ENCODE peak calls at places on chromosomes 3 and 15, in ten cellular contexts. B, X, Z, D, L, Y, E, T, K and U are unnamed samples.
A peak's percentile ranks its signal among the peaks of the same experiment; 100 is the strongest.

GRCh38 chr3:110697961-110698360 is 373.7 kb upstream of the NECTIN3 start:
- DNase-seq in D (no peak), T (no peak), B (no peak), X (no peak), E (no peak), Y (no peak), L (no peak), Z (no peak), K (no peak), U (peak; percentile 22)

GRCh38 chr15:51935466-51936118 is 36.0 kb downstream of the LEO1 start:
- DNase-seq in D (no peak), K (no peak), L (no peak), X (no peak), B (no peak), E (no peak), T (no peak), Y (no peak), Z (no peak), U (no peak)

GRCh38 chr3:52366527-52366926 is 50.4 kb downstream of the DNAH1 start:
- DNase-seq in D (no peak), E (no peak), T (no peak), X (no peak), Y (no peak), K (no peak), L (no peak), B (no peak), Z (no peak), U (no peak)

GRCh38 chr15:85730001-85730820 is 64.5 kb downstream of the KLHL25 start:
- DNase-seq in B (peak; percentile 57), Y (no peak), E (peak; percentile 80), L (no peak), Z (peak; percentile 51), D (peak; percentile 70), X (no peak), T (no peak), K (no peak), U (peak; percentile 75)

GRCh38 chr3:154095832-154096421 is 25.3 kb upstream of the ARHGEF26 start:
- DNase-seq in K (no peak), T (no peak), B (no peak), Y (no peak), Z (peak; percentile 38), X (no peak), E (peak; percentile 55), L (no peak), D (no peak), U (peak; percentile 19)

GRCh38 chr3:133576169-133576568 is 2.7 kb downstream of the CDV3 start:
- DNase-seq in D (no peak), K (no peak), T (no peak), X (no peak), Z (peak; percentile 25), E (no peak), B (no peak), Y (no peak), L (no peak), U (no peak)

GRCh38 chr3:119716998-119717397 is 14.2 kb downstream of the CFAP91 start:
- DNase-seq in K (no peak), X (no peak), Y (peak; percentile 48), E (no peak), Z (no peak), B (peak; percentile 52), D (peak; percentile 83), L (peak; percentile 32), T (no peak), U (no peak)

GRCh38 chr3:162992741-162993140 is 1496.1 kb downstream of the OTOL1 start:
- DNase-seq in Y (no peak), B (no peak), T (no peak), K (no peak), X (no peak), D (no peak), E (no peak), L (no peak), Z (no peak), U (no peak)

GRCh38 chr15:42094512-42094963 is at the start of gene PLA2G4D:
- DNase-seq in B (no peak), X (no peak), E (peak; percentile 60), L (peak; percentile 27), T (no peak), Z (no peak), K (peak; percentile 56), Y (no peak), D (peak; percentile 43), U (no peak)

GRCh38 chr3:46711305-46711704 is 6.4 kb downstream of the PRSS50 start:
- DNase-seq in X (no peak), Y (no peak), Z (no peak), K (no peak), D (no peak), T (peak; percentile 9), L (no peak), E (no peak), B (no peak), U (no peak)

GRCh38 chr3:40899286-40899712 is 300.0 kb upstream of the CTNNB1 start:
- DNase-seq in Z (peak; percentile 61), L (no peak), T (no peak), K (no peak), X (no peak), Y (no peak), B (no peak), E (peak; percentile 92), D (no peak), U (no peak)

GRCh38 chr3:16254933-16255725 is 9.6 kb downstream of the DPH3 start:
- DNase-seq in T (no peak), B (no peak), E (no peak), Y (no peak), X (no peak), L (no peak), D (no peak), Z (no peak), K (no peak), U (no peak)

GRCh38 chr3:50147861-50148260 is 7.3 kb upstream of the SEMA3F start:
- DNase-seq in Z (no peak), X (no peak), L (no peak), D (no peak), Y (no peak), E (no peak), T (no peak), K (no peak), B (no peak), U (no peak)

GRCh38 chr3:31185004-31185357 is 290.5 kb upstream of the GADL1 start:
- DNase-seq in K (no peak), L (no peak), T (no peak), Y (no peak), D (no peak), B (no peak), Z (peak; percentile 56), E (no peak), X (no peak), U (no peak)

DNA sequence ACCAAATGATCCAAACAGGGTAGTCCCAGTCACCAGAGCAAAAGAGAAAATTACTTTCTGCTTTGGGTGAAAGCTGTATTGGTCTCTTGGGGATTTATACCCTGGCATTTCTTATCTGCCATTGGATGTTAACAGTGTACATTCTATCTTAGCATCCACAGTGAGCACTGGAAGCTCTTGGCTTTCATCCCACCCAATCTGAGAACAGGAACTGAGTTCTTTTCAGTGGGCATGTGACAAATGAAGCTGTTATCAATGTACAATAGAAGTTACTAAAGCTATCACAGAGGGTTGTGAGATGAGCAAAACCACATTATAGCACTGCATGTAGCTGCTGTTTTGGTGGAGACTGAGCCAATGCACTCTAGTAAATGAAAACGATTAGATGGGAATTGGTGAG is 300.7 kb downstream of the TUSC7 start:
- DNase-seq in L (no peak), B (no peak), K (no peak), X (no peak), Z (no peak), D (no peak), E (no peak), Y (no peak), T (no peak), U (peak; percentile 35)
- H3K4me1 ChIP-seq in L (no peaks in the 10 kb centered on the region), B (peaks cover 14% of the 10 kb centered on the region), K (no peaks in the 10 kb centered on the region), X (no peaks in the 10 kb centered on the region), Z (no peaks in the 10 kb centered on the region), D (no peaks in the 10 kb centered on the region), E (no peaks in the 10 kb centered on the region), Y (no peaks in the 10 kb centered on the region), T (no peaks in the 10 kb centered on the region), U (no peaks in the 10 kb centered on the region)

GRCh38 chr3:128011140-128011539 is 41.1 kb upstream of the SEC61A1 start:
- DNase-seq in X (no peak), T (no peak), E (peak; percentile 70), B (peak; percentile 87), Z (peak; percentile 29), L (peak; percentile 72), Y (no peak), K (peak; percentile 93), D (peak; percentile 55), U (peak; percentile 65)
- TF ChIP-seq CTCF in X (no peak), T (peak; percentile 41), E (peak; percentile 75), B (peak; percentile 86), Z (peak; percentile 51), L (no peak), Y (no peak), K (peak; percentile 77), D (no peak), U (peak; percentile 72)

DNA sequence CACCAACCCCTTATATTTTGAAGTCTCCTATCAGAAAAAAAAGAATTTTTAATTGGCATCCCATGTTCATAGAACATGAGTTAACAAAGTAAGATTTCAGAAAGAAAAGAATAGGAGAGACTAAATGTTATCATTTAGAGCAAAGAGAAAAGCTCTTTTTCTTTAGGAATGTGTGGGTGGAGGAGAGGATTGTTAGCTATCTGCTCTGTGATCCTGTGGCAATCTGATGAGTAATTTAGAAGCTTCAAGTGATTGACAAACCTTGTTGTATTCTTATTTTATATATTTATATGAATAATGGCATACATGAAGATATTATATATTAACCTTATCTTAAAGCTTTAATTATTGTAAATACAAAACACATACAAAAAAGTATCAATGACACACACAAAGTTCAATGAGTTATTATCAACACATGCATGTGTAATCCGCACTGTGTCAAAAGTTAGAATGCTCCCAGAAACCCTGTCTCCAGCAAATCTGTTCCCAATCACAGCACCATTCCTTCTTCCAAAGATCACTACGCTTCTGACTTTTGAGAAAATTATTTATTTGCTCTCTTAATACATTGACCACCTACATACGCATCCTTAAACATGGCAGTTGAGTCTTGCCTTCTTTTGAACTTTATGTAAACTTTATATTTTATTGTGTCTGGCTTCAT is 907.4 kb downstream of the MCTP2 start:
- DNase-seq in L (no peak), B (no peak), D (no peak), E (no peak), T (no peak), K (no peak), Z (no peak), Y (no peak), X (no peak), U (no peak)
- H3K9me3 ChIP-seq in L (no peaks in the 10 kb centered on the region), B (no peaks in the 10 kb centered on the region), D (no peaks in the 10 kb centered on the region), E (no peaks in the 10 kb centered on the region), T (no peaks in the 10 kb centered on the region), K (no peaks in the 10 kb centered on the region), Z (no peaks in the 10 kb centered on the region), Y (no peaks in the 10 kb centered on the region), X (no peaks in the 10 kb centered on the region), U (no peaks in the 10 kb centered on the region)

DNA sequence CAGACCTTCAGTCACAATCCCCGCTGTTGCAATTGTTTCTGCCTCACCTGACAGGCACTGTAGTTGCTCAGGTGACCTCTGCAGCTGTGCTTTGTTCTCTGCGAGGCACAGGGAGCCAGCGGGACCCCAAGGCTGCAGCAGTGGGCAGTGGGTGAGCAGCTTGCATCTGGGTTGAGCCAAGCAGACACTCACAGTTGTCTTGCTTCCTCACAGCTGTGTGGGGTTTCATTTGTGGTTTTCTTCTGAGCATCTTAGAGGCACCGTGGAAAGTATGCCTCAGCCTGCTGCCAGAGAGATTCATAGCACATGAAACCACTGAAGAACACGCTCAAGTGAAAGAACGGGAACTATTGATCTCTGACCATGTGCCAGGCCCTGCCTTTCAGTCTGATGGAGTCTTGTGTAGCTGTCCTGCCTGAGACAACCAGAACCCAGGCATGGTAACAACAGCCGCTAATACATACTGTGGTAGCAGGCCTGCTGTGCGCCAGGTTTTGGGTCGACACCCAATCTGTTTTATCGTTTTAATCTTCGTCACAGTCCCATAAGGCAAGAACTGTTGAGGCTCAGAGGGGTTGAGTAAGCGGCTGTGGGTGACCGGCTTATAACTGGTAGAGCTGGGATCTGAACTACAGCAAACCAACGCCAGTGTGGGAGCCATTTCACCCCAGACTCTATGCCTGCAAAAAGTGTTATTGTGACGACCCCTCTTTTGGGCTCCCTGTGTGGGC is 33.4 kb downstream of the GRK7 start:
- DNase-seq in Y (no peak), T (no peak), D (peak; percentile 30), Z (peak; percentile 85), K (no peak), E (no peak), X (no peak), L (no peak), B (no peak), U (no peak)
- H3K4me1 ChIP-seq in Y (peaks cover 16% of the 10 kb centered on the region), T (peaks cover 29% of the 10 kb centered on the region), D (no peaks in the 10 kb centered on the region), Z (peaks cover 4% of the 10 kb centered on the region), K (peaks cover 6% of the 10 kb centered on the region), E (no peaks in the 10 kb centered on the region), X (peaks cover 11% of the 10 kb centered on the region), L (peaks cover 33% of the 10 kb centered on the region), B (no peaks in the 10 kb centered on the region), U (peaks cover 34% of the 10 kb centered on the region)